ENCODE peak calls at places on chromosomes 12 and 14, in ten cellular contexts. Q is PC-3; J is CD8-positive, alpha-beta T cell; L is mammary epithelial cell; B is pancreas; D is OCI-LY7; P is uterus; I is kidney; F is sigmoid colon; T is neural progenitor cell. V is an unnamed sample.

GRCh38 chr12:85821759-85822158 is 14.4 kb downstream of the RASSF9 start:
- DNase-seq in B (peak; percentile 17), Q (peak; percentile 64), J (no peak), I (no peak), D (no peak), T (no peak), F (no peak), L (no peak), P (no peak), V (no peak)

GRCh38 chr14:96748371-96748770 is 48.8 kb upstream of the VRK1 start:
- DNase-seq in B (no peak), D (no peak), Q (peak; percentile 60), J (no peak), P (no peak), T (no peak), I (no peak), L (no peak), F (peak; percentile 48), V (no peak)

GRCh38 chr14:101598571-101599233 is 37.4 kb downstream of the DIO3 start:
- DNase-seq in I (no peak), L (no peak), J (no peak), Q (no peak), D (no peak), T (no peak), B (peak; percentile 2), F (no peak), P (no peak), V (no peak)

GRCh38 chr12:15163001-15163400 is 58.2 kb downstream of the RERG start:
- DNase-seq in P (no peak), T (no peak), B (no peak), Q (no peak), F (no peak), I (no peak), J (no peak), D (no peak), L (peak; percentile 13), V (no peak)

GRCh38 chr12:94674835-94675234 is 24.5 kb upstream of the TMCC3 start:
- DNase-seq in B (no peak), T (no peak), J (no peak), D (no peak), L (no peak), I (no peak), Q (no peak), F (peak; percentile 68), P (no peak), V (no peak)

GRCh38 chr12:121579190-121579791 is 1.5 kb downstream of the KDM2B start:
- DNase-seq in D (peak; percentile 59), P (peak; percentile 28), Q (peak; percentile 18), F (peak; percentile 75), I (peak; percentile 85), T (peak; percentile 65), L (no peak), B (peak; percentile 39), J (peak; percentile 31), V (peak; percentile 75)

GRCh38 chr12:2051700-2052625 is 824 bp upstream of the CACNA1C start:
- DNase-seq in B (no peak), T (peak; percentile 77), P (peak; percentile 58), D (no peak), F (no peak), Q (no peak), I (no peak), L (no peak), J (no peak), V (no peak)

GRCh38 chr14:53956427-53957201 is at the start of gene BMP4:
- DNase-seq in B (peak; percentile 31), Q (no peak), D (peak; percentile 0), I (peak; percentile 96), P (peak; percentile 89), L (no peak), J (no peak), T (peak; percentile 86), F (peak; percentile 95), V (peak; percentile 90)

GRCh38 chr12:125172231-125172850 is 107.1 kb downstream of the AACS start:
- DNase-seq in J (no peak), B (no peak), L (no peak), Q (no peak), D (no peak), F (no peak), P (no peak), I (no peak), T (no peak), V (no peak)

GRCh38 chr14:38866461-38866860 is 236.6 kb downstream of the SEC23A start:
- DNase-seq in P (no peak), F (no peak), J (no peak), D (no peak), T (no peak), L (no peak), B (no peak), Q (no peak), I (no peak), V (no peak)

GRCh38 chr14:38873923-38874612 is 229.0 kb downstream of the SEC23A start:
- DNase-seq in L (no peak), T (no peak), B (no peak), Q (no peak), F (no peak), I (no peak), P (no peak), D (no peak), J (no peak), V (no peak)

GRCh38 chr14:38867561-38868150 is 235.4 kb downstream of the SEC23A start:
- DNase-seq in T (peak; percentile 92), F (peak; percentile 77), D (peak; percentile 76), I (no peak), Q (peak; percentile 80), J (peak; percentile 26), P (peak; percentile 32), B (peak; percentile 73), L (peak; percentile 42), V (peak; percentile 66)

GRCh38 chr14:38870437-38870836 is 232.6 kb downstream of the SEC23A start:
- DNase-seq in B (no peak), J (no peak), D (no peak), P (no peak), Q (no peak), L (no peak), I (no peak), T (no peak), F (no peak), V (no peak)

GRCh38 chr14:38868415-38869290 is 234.4 kb downstream of the SEC23A start:
- DNase-seq in D (no peak), F (no peak), L (no peak), T (no peak), I (no peak), Q (no peak), B (peak; percentile 16), J (no peak), P (no peak), V (no peak)
- H3K36me3 ChIP-seq in D (no peaks in the 10 kb centered on the region), F (no peaks in the 10 kb centered on the region), L (no peaks in the 10 kb centered on the region), T (no peaks in the 10 kb centered on the region), I (no peaks in the 10 kb centered on the region), Q (no peaks in the 10 kb centered on the region), B (no peaks in the 10 kb centered on the region), J (no peaks in the 10 kb centered on the region), P (no peaks in the 10 kb centered on the region), V (no peaks in the 10 kb centered on the region)

GRCh38 chr12:131699434-131699833 is 11.5 kb upstream of the SFSWAP start:
- DNase-seq in B (no peak), F (no peak), D (no peak), J (no peak), I (no peak), P (no peak), T (no peak), Q (peak; percentile 74), L (no peak), V (no peak)
- H3K4me1 ChIP-seq in B (no peaks in the 10 kb centered on the region), F (no peaks in the 10 kb centered on the region), D (no peaks in the 10 kb centered on the region), J (no peaks in the 10 kb centered on the region), I (no peaks in the 10 kb centered on the region), P (no peaks in the 10 kb centered on the region), T (no peaks in the 10 kb centered on the region), Q (peaks cover 10% of the 10 kb centered on the region), L (no peaks in the 10 kb centered on the region), V (no peaks in the 10 kb centered on the region)

GRCh38 chr14:36979863-36980262 is 192.5 kb downstream of the SLC25A21 start:
- DNase-seq in B (no peak), L (no peak), J (no peak), T (no peak), P (no peak), F (no peak), Q (no peak), D (no peak), I (no peak), V (no peak)

GRCh38 chr14:36974985-36975384 is 197.4 kb downstream of the SLC25A21 start:
- DNase-seq in I (no peak), L (peak; percentile 27), B (no peak), Q (peak; percentile 24), P (no peak), D (no peak), T (no peak), J (no peak), F (no peak), V (no peak)

GRCh38 chr14:36976571-36977023 is 195.8 kb downstream of the SLC25A21 start:
- DNase-seq in T (no peak), J (no peak), F (no peak), P (no peak), Q (peak; percentile 48), D (no peak), B (no peak), L (peak; percentile 58), I (no peak), V (no peak)

GRCh38 chr14:36973806-36974442 is 198.5 kb downstream of the SLC25A21 start:
- DNase-seq in L (peak; percentile 82), B (no peak), F (no peak), D (no peak), Q (peak; percentile 85), I (no peak), T (no peak), J (no peak), P (no peak), V (no peak)

GRCh38 chr14:36975834-36976233 is 196.6 kb downstream of the SLC25A21 start:
- DNase-seq in L (peak; percentile 19), J (no peak), D (no peak), F (no peak), B (no peak), Q (peak; percentile 56), I (no peak), P (no peak), T (no peak), V (no peak)
- TF ChIP-seq CTCF in L (no peak), J (no peak), D (no peak), F (no peak), B (no peak), Q (peak; percentile 49), I (no peak), P (no peak), T (no peak), V (no peak)

GRCh38 chr12:7101694-7102131 is 7.3 kb downstream of the C1RL start:
- DNase-seq in F (peak; percentile 67), P (no peak), I (no peak), J (no peak), B (no peak), L (no peak), D (no peak), T (no peak), Q (no peak), V (peak; percentile 45)

GRCh38 chr12:7100239-7100638 is 8.0 kb upstream of the C1R start:
- DNase-seq in Q (no peak), T (no peak), L (no peak), F (peak; percentile 28), I (no peak), D (no peak), J (no peak), P (no peak), B (no peak), V (no peak)

GRCh38 chr12:7103837-7104236 is 5.2 kb downstream of the C1RL start:
- DNase-seq in J (no peak), Q (no peak), L (no peak), I (no peak), T (no peak), P (no peak), B (no peak), D (no peak), F (no peak), V (no peak)

GRCh38 chr12:7101047-7101693 is 7.8 kb downstream of the C1RL start:
- DNase-seq in J (no peak), B (no peak), P (no peak), Q (no peak), F (peak; percentile 49), L (no peak), I (no peak), D (no peak), T (no peak), V (peak; percentile 3)

GRCh38 chr12:7102582-7102981 is 6.4 kb downstream of the C1RL start:
- DNase-seq in P (no peak), Q (no peak), D (no peak), T (no peak), J (no peak), I (no peak), B (no peak), L (no peak), F (no peak), V (no peak)
- H3K36me3 ChIP-seq in P (no peaks in the 10 kb centered on the region), Q (peaks cover 5% of the 10 kb centered on the region), D (no peaks in the 10 kb centered on the region), T (peaks cover 18% of the 10 kb centered on the region), J (peaks cover 3% of the 10 kb centered on the region), I (no peaks in the 10 kb centered on the region), B (peaks cover 4% of the 10 kb centered on the region), L (peaks cover 6% of the 10 kb centered on the region), F (peaks cover 10% of the 10 kb centered on the region), V (peaks cover 61% of the 10 kb centered on the region)

V was measured in upper lobe of right lung.